ENCODE peak calls at places on chromosomes 16 and 17, in four cellular contexts. R is activated CD4-positive, alpha-beta T cell treated with anti-CD3 and anti-CD28 coated beads, Interleukin-2, amount 50 U/mL, for 4 hours; T is AML-193; E is AG09319. N is an unnamed sample.

GRCh38 chr17:12815642-12816141 is 26.4 kb downstream of the ARHGAP44 start:
- DNase-seq in R (no peak), T (no peak), E (no peak), N (no peak)

GRCh38 chr17:64240261-64240740 is 22.8 kb downstream of the TEX2 start:
- DNase-seq in R (no peak), T (no peak), E (no peak), N (no peak)

GRCh38 chr16:50688867-50689266 is 4.5 kb upstream of the NOD2 start:
- DNase-seq in R (no peak), T (no peak), E (no peak), N (no peak)

GRCh38 chr17:61335845-61336655 is 63.6 kb upstream of the TBX2 start:
- DNase-seq in R (no peak), T (no peak), E (no peak), N (no peak)

GRCh38 chr17:42679001-42679491 is 2.3 kb upstream of the PLEKHH3 start:
- DNase-seq in R (no peak), T (peak; percentile 19), E (no peak), N (peak; percentile 67)

GRCh38 chr16:28873543-28874201 is 4.6 kb upstream of the ATP2A1 start:
- DNase-seq in R (peak; percentile 55), T (peak; percentile 8), E (no peak), N (no peak)

GRCh38 chr16:27237229-27238015 is 31.1 kb downstream of the NSMCE1 start:
- DNase-seq in R (peak; percentile 80), T (peak; percentile 70), E (no peak), N (no peak)

GRCh38 chr17:47719411-47720152 is 13.5 kb upstream of the TBX21 start:
- DNase-seq in R (peak; percentile 62), T (peak; percentile 33), E (no peak), N (no peak)

GRCh38 chr16:53456625-53457024 is 22.4 kb downstream of the RBL2 start:
- DNase-seq in R (no peak), T (no peak), E (no peak), N (no peak)

GRCh38 chr16:89737341-89738071 is 16.2 kb downstream of the ZNF276 start:
- DNase-seq in R (peak; percentile 22), T (no peak), E (no peak), N (no peak)

GRCh38 chr16:53099318-53100130 is 44.7 kb downstream of the CHD9 start:
- DNase-seq in R (peak; percentile 47), T (peak; percentile 77), E (no peak), N (peak; percentile 98)

GRCh38 chr17:42673266-42673884 is 3.4 kb downstream of the PLEKHH3 start:
- DNase-seq in R (no peak), T (no peak), E (no peak), N (no peak)

GRCh38 chr17:633133-633532 is 81.5 kb downstream of the VPS53 start:
- DNase-seq in R (no peak), T (no peak), E (no peak), N (no peak)

GRCh38 chr16:48041861-48042435 is 113.8 kb downstream of the ABCC12 start:
- DNase-seq in R (no peak), T (no peak), E (no peak), N (no peak)

GRCh38 chr17:27351741-27352140 is 57.8 kb downstream of the WSB1 start:
- DNase-seq in R (no peak), T (no peak), E (no peak), N (no peak)

GRCh38 chr16:54286330-54287017 is at the start of gene IRX3:
- DNase-seq in R (no peak), T (no peak), E (peak; percentile 63), N (peak; percentile 74)

GRCh38 chr17:80862978-80863377 is 128.7 kb upstream of the CHMP6 start:
- DNase-seq in R (no peak), T (no peak), E (no peak), N (no peak)

GRCh38 chr16:19835989-19836421 is 48.6 kb downstream of the GPRC5B start:
- DNase-seq in R (no peak), T (no peak), E (no peak), N (no peak)

GRCh38 chr17:63973930-63974593 is 1.3 kb upstream of the SCN4A start:
- DNase-seq in R (no peak), T (no peak), E (no peak), N (no peak)

GRCh38 chr16:30122621-30123160 is 329 bp downstream of the MAPK3 start:
- DNase-seq in R (no peak), T (no peak), E (no peak), N (peak; percentile 16)

GRCh38 chr17:13584701-13585080 is 17.0 kb downstream of the HS3ST3A1 start:
- DNase-seq in R (no peak), T (no peak), E (no peak), N (no peak)

GRCh38 chr16:14489460-14489859 is 140.6 kb downstream of the PARN start:
- DNase-seq in R (no peak), T (no peak), E (no peak), N (peak; percentile 41)

GRCh38 chr16:54931041-54931756 is 534 bp downstream of the IRX5 start:
- DNase-seq in R (no peak), T (no peak), E (no peak), N (no peak)

GRCh38 chr16:82660078-82660645 is 33.4 kb downstream of the CDH13 start:
- DNase-seq in R (peak; percentile 17), T (no peak), E (no peak), N (no peak)

GRCh38 chr16:17404903-17405691 is 65.7 kb downstream of the XYLT1 start:
- DNase-seq in R (no peak), T (no peak), E (peak; percentile 57), N (peak; percentile 94)

GRCh38 chr17:42247734-42248133 is 28.5 kb downstream of the STAT5B start:
- DNase-seq in R (no peak), T (peak; percentile 27), E (peak; percentile 22), N (peak; percentile 78)

GRCh38 chr17:66469088-66469442 is 166.7 kb downstream of the PRKCA start:
- DNase-seq in R (no peak), T (no peak), E (no peak), N (no peak)

GRCh38 chr17:68456529-68457167 is 648 bp downstream of the WIPI1 start:
- DNase-seq in R (no peak), T (no peak), E (peak; percentile 88), N (peak; percentile 93)

GRCh38 chr17:40122944-40123810 is 1.4 kb downstream of the MSL1 start:
- DNase-seq in R (no peak), T (no peak), E (no peak), N (peak; percentile 51)

GRCh38 chr16:51556694-51557327 is 405.7 kb upstream of the SALL1 start:
- DNase-seq in R (no peak), T (no peak), E (peak; percentile 65), N (no peak)

GRCh38 chr16:81530296-81530721 is 85.7 kb downstream of the CMIP start:
- DNase-seq in R (no peak), T (no peak), E (no peak), N (no peak)

GRCh38 chr16:77499373-77500285 is 64.8 kb upstream of the ADAMTS18 start:
- DNase-seq in R (no peak), T (no peak), E (peak; percentile 27), N (peak; percentile 31)

GRCh38 chr17:4008496-4009163 is 44.4 kb upstream of the ATP2A3 start:
- DNase-seq in R (no peak), T (no peak), E (no peak), N (no peak)

GRCh38 chr16:130533-131173 is 7.8 kb downstream of the NPRL3 start:
- DNase-seq in R (no peak), T (no peak), E (no peak), N (no peak)

GRCh38 chr16:46573008-46573833 is 48.0 kb downstream of the SHCBP1 start:
- DNase-seq in R (no peak), T (no peak), E (peak; percentile 3), N (no peak)